ENCODE peak calls at places on chromosome X, in nine cellular contexts. One of them, this sample, is unnamed.

GRCh38 chrX:40064055-40064597 is 33.6 kb downstream of the BCOR start:
- DNase-seq in ascending aorta: no peak
- DNase-seq in psoas muscle: no peak
- DNase-seq in transverse colon: no peak
- DNase-seq in endothelial cell: no peak
- DNase-seq in neural crest cell: no peak
- DNase-seq in nephron progenitor cell: no peak
- DNase-seq in HFF-Myc: no peak
- DNase-seq in upper lobe of right lung: no peak
- DNase-seq in this sample: no peak

GRCh38 chrX:65866762-65867161 is 173.1 kb downstream of the VSIG4 start:
- DNase-seq in ascending aorta: no peak
- DNase-seq in psoas muscle: no peak
- DNase-seq in nephron progenitor cell: no peak
- DNase-seq in HFF-Myc: no peak
- DNase-seq in endothelial cell: no peak
- DNase-seq in transverse colon: no peak
- DNase-seq in neural crest cell: no peak
- DNase-seq in upper lobe of right lung: no peak
- DNase-seq in this sample: no peak

GRCh38 chrX:140229187-140229586 is 263.9 kb upstream of the CXorf66 start:
- DNase-seq in endothelial cell: no peak
- DNase-seq in HFF-Myc: no peak
- DNase-seq in upper lobe of right lung: no peak
- DNase-seq in nephron progenitor cell: no peak
- DNase-seq in transverse colon: no peak
- DNase-seq in ascending aorta: no peak
- DNase-seq in neural crest cell: no peak
- DNase-seq in psoas muscle: no peak
- DNase-seq in this sample: no peak

GRCh38 chrX:20378291-20378920 is 111.7 kb upstream of the RPS6KA3 start:
- DNase-seq in upper lobe of right lung: no peak
- DNase-seq in HFF-Myc: no peak
- DNase-seq in nephron progenitor cell: no peak
- DNase-seq in psoas muscle: no peak
- DNase-seq in neural crest cell: no peak
- DNase-seq in ascending aorta: no peak
- DNase-seq in transverse colon: peak; percentile 60
- DNase-seq in endothelial cell: no peak
- DNase-seq in this sample: peak; percentile 53

GRCh38 chrX:63657821-63658220 is 127.2 kb downstream of the ARHGEF9 start:
- DNase-seq in ascending aorta: peak; percentile 89
- DNase-seq in upper lobe of right lung: peak; percentile 81
- DNase-seq in endothelial cell: no peak
- DNase-seq in HFF-Myc: peak; percentile 30
- DNase-seq in transverse colon: no peak
- DNase-seq in psoas muscle: peak; percentile 24
- DNase-seq in neural crest cell: no peak
- DNase-seq in nephron progenitor cell: no peak
- DNase-seq in this sample: no peak

GRCh38 chrX:123962006-123962485 is 540 bp downstream of the STAG2 start:
- DNase-seq in ascending aorta: no peak
- DNase-seq in neural crest cell: no peak
- DNase-seq in psoas muscle: no peak
- DNase-seq in upper lobe of right lung: no peak
- DNase-seq in endothelial cell: no peak
- DNase-seq in HFF-Myc: no peak
- DNase-seq in nephron progenitor cell: no peak
- DNase-seq in transverse colon: no peak
- DNase-seq in this sample: peak; percentile 24

GRCh38 chrX:72061091-72061490 is 70.6 kb downstream of the RTL5 start:
- DNase-seq in neural crest cell: no peak
- DNase-seq in upper lobe of right lung: no peak
- DNase-seq in ascending aorta: no peak
- DNase-seq in psoas muscle: no peak
- DNase-seq in HFF-Myc: no peak
- DNase-seq in transverse colon: no peak
- DNase-seq in nephron progenitor cell: no peak
- DNase-seq in endothelial cell: no peak
- DNase-seq in this sample: no peak

GRCh38 chrX:77200663-77201062 is 246.5 kb upstream of the FGF16 start:
- DNase-seq in endothelial cell: no peak
- DNase-seq in transverse colon: no peak
- DNase-seq in nephron progenitor cell: no peak
- DNase-seq in HFF-Myc: no peak
- DNase-seq in ascending aorta: no peak
- DNase-seq in psoas muscle: no peak
- DNase-seq in neural crest cell: no peak
- DNase-seq in upper lobe of right lung: no peak
- DNase-seq in this sample: no peak

GRCh38 chrX:105564536-105564935 is 257.8 kb upstream of the NRK start:
- DNase-seq in upper lobe of right lung: no peak
- DNase-seq in neural crest cell: no peak
- DNase-seq in nephron progenitor cell: no peak
- DNase-seq in endothelial cell: no peak
- DNase-seq in ascending aorta: no peak
- DNase-seq in psoas muscle: no peak
- DNase-seq in transverse colon: no peak
- DNase-seq in HFF-Myc: peak; percentile 4
- DNase-seq in this sample: peak; percentile 1

GRCh38 chrX:66915893-66916292 is 277.0 kb upstream of the EDA2R start:
- DNase-seq in endothelial cell: no peak
- DNase-seq in transverse colon: no peak
- DNase-seq in HFF-Myc: no peak
- DNase-seq in psoas muscle: no peak
- DNase-seq in ascending aorta: no peak
- DNase-seq in upper lobe of right lung: no peak
- DNase-seq in neural crest cell: no peak
- DNase-seq in nephron progenitor cell: no peak
- DNase-seq in this sample: no peak

GRCh38 chrX:111372065-111372464 is 39.9 kb downstream of the DCX start:
- DNase-seq in HFF-Myc: no peak
- DNase-seq in psoas muscle: no peak
- DNase-seq in nephron progenitor cell: no peak
- DNase-seq in ascending aorta: no peak
- DNase-seq in endothelial cell: no peak
- DNase-seq in transverse colon: no peak
- DNase-seq in upper lobe of right lung: no peak
- DNase-seq in neural crest cell: no peak
- DNase-seq in this sample: no peak

GRCh38 chrX:104270212-104270611 is 15.5 kb upstream of the ESX1 start:
- DNase-seq in upper lobe of right lung: no peak
- DNase-seq in nephron progenitor cell: peak; percentile 11
- DNase-seq in ascending aorta: no peak
- DNase-seq in transverse colon: no peak
- DNase-seq in HFF-Myc: no peak
- DNase-seq in neural crest cell: no peak
- DNase-seq in psoas muscle: no peak
- DNase-seq in endothelial cell: no peak
- DNase-seq in this sample: no peak

GRCh38 chrX:48904626-48905025 is 6.8 kb downstream of the SLC35A2 start:
- DNase-seq in endothelial cell: no peak
- DNase-seq in psoas muscle: no peak
- DNase-seq in HFF-Myc: no peak
- DNase-seq in nephron progenitor cell: no peak
- DNase-seq in ascending aorta: no peak
- DNase-seq in neural crest cell: no peak
- DNase-seq in upper lobe of right lung: no peak
- DNase-seq in transverse colon: no peak
- DNase-seq in this sample: no peak

GRCh38 chrX:102546818-102547493 is 30.4 kb upstream of the TMSB15A start:
- DNase-seq in transverse colon: no peak
- DNase-seq in upper lobe of right lung: no peak
- DNase-seq in nephron progenitor cell: no peak
- DNase-seq in ascending aorta: no peak
- DNase-seq in neural crest cell: no peak
- DNase-seq in psoas muscle: no peak
- DNase-seq in HFF-Myc: no peak
- DNase-seq in endothelial cell: no peak
- DNase-seq in this sample: peak; percentile 17

GRCh38 chrX:850471-850916 is 219.9 kb downstream of the SHOX start:
- DNase-seq in neural crest cell: no peak
- DNase-seq in upper lobe of right lung: no peak
- DNase-seq in transverse colon: no peak
- DNase-seq in psoas muscle: no peak
- DNase-seq in nephron progenitor cell: no peak
- DNase-seq in endothelial cell: no peak
- DNase-seq in ascending aorta: no peak
- DNase-seq in HFF-Myc: no peak
- DNase-seq in this sample: no peak

GRCh38 chrX:107902721-107903120 is 77.1 kb downstream of the MID2 start:
- DNase-seq in nephron progenitor cell: no peak
- DNase-seq in neural crest cell: no peak
- DNase-seq in endothelial cell: no peak
- DNase-seq in upper lobe of right lung: no peak
- DNase-seq in ascending aorta: no peak
- DNase-seq in HFF-Myc: no peak
- DNase-seq in transverse colon: no peak
- DNase-seq in psoas muscle: no peak
- DNase-seq in this sample: no peak

DNA sequence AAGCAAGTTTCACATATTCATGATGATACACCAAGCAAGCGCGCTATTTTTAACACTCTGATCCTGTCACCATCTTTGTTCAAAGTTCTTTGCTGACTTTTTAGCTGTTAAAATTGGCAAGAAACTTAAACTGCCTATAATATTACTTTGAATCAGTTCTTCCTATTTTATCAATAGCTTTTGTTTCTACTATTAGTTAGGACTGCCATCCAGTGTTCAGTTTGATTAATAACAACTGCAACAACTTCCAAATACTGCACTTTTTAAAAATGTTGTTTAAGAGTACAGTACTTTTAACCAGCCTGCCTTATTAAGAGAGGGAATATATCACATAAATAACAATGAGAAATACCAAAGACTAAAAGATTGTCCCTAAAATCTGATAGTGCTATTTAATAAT is 614.3 kb downstream of the FAM133A start:
- DNase-seq in transverse colon: no peak
- DNase-seq in ascending aorta: no peak
- DNase-seq in upper lobe of right lung: no peak
- DNase-seq in endothelial cell: no peak
- DNase-seq in psoas muscle: no peak
- DNase-seq in HFF-Myc: no peak
- DNase-seq in nephron progenitor cell: no peak
- DNase-seq in neural crest cell: no peak
- DNase-seq in this sample: no peak
- TF ChIP-seq CTCF in transverse colon: no peak
- TF ChIP-seq CTCF in ascending aorta: no peak
- TF ChIP-seq CTCF in upper lobe of right lung: no peak
- TF ChIP-seq CTCF in endothelial cell: no peak
- TF ChIP-seq CTCF in psoas muscle: no peak
- TF ChIP-seq CTCF in HFF-Myc: no peak
- TF ChIP-seq CTCF in nephron progenitor cell: peak; percentile 42
- TF ChIP-seq CTCF in neural crest cell: peak; percentile 65
- TF ChIP-seq CTCF in this sample: no peak

DNA sequence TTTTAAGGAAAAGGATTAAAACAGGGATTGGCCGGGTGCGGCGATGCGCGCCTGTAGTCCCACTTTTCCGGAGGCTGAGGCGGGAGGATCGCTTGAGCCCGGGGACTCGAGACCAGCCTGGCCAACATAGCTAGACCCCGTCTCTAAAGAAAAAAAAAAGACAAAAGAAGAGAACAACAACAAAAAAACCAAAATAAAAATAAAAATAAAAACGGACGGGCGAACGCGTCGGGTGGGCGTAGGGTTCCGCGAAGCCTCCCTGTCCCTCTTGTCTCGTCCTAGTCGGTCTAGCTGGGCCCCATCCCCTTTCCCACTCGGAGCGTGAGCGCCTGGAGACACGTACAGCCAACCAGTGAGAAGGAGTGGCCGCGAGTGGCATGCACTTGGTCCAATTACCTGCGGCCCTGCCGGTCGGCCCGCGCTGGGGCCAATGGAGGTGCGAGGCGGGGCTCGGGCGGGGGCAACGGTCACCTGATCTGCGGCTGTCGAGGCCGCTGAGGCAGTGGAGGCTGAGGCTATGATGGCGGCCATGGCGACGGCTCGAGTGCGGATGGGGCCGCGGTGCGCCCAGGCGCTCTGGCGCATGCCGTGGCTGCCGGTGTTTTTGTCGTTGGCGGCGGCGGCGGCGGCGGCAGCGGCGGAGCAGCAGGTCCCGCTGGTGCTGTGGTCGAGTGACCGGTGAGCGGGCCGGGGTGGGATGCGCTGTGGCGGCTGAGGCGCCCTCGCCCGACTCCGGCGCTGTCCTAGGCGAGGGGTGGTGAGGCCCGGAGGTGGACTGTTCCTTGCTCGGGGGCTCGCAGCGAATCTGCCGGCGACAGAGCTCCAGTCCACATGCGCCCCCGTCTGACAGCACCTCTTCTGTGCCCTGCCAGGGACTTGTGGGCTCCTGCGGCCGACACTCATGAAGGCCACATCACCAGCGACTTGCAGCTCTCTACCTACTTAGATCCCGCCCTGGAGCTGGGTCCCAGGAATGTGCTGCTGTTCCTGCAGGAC is at the start of gene ATP6AP1:
- DNase-seq in nephron progenitor cell: peak; percentile 83
- DNase-seq in ascending aorta: peak; percentile 95
- DNase-seq in endothelial cell: peak; percentile 82
- DNase-seq in neural crest cell: peak; percentile 71
- DNase-seq in psoas muscle: peak; percentile 94
- DNase-seq in HFF-Myc: peak; percentile 78
- DNase-seq in transverse colon: peak; percentile 93
- DNase-seq in upper lobe of right lung: peak; percentile 96
- DNase-seq in this sample: peak; percentile 92
- TF ChIP-seq CTCF in nephron progenitor cell: no peak
- TF ChIP-seq CTCF in ascending aorta: no peak
- TF ChIP-seq CTCF in endothelial cell: no peak
- TF ChIP-seq CTCF in neural crest cell: no peak
- TF ChIP-seq CTCF in psoas muscle: no peak
- TF ChIP-seq CTCF in HFF-Myc: no peak
- TF ChIP-seq CTCF in transverse colon: no peak
- TF ChIP-seq CTCF in upper lobe of right lung: no peak
- TF ChIP-seq CTCF in this sample: no peak

GRCh38 chrX:7568130-7568529 is 274.8 kb upstream of the VCX start:
- DNase-seq in neural crest cell: no peak
- DNase-seq in psoas muscle: no peak
- DNase-seq in endothelial cell: no peak
- DNase-seq in transverse colon: no peak
- DNase-seq in ascending aorta: no peak
- DNase-seq in upper lobe of right lung: no peak
- DNase-seq in HFF-Myc: no peak
- DNase-seq in nephron progenitor cell: no peak
- DNase-seq in this sample: no peak
- TF ChIP-seq CTCF in neural crest cell: no peak
- TF ChIP-seq CTCF in psoas muscle: no peak
- TF ChIP-seq CTCF in endothelial cell: no peak
- TF ChIP-seq CTCF in transverse colon: no peak
- TF ChIP-seq CTCF in ascending aorta: no peak
- TF ChIP-seq CTCF in upper lobe of right lung: no peak
- TF ChIP-seq CTCF in HFF-Myc: no peak
- TF ChIP-seq CTCF in nephron progenitor cell: no peak
- TF ChIP-seq CTCF in this sample: no peak

DNA sequence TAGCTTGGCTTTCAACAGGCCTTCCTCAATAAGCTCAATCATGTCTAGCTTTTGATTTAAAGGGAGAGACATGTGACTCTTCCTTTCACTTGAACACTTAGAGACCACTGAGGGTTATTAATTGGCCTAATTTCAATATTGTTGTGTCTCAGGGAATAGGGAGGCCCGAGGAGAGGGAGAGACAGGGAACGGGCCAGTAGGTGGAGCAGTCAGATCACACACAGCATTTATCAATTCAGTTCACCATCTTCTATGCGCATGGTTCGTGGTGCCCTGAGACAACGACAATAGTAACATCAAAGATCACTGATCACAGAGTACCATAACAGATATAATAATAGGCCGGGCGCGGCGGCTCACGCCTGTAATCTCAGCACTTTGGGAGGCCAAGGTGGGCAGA is 17.8 kb downstream of the ZNF81 start:
- DNase-seq in nephron progenitor cell: peak; percentile 12
- DNase-seq in endothelial cell: peak; percentile 10
- DNase-seq in ascending aorta: no peak
- DNase-seq in upper lobe of right lung: no peak
- DNase-seq in neural crest cell: peak; percentile 6
- DNase-seq in psoas muscle: peak; percentile 13
- DNase-seq in transverse colon: peak; percentile 36
- DNase-seq in HFF-Myc: no peak
- DNase-seq in this sample: peak; percentile 47
- TF ChIP-seq CTCF in nephron progenitor cell: peak; percentile 19
- TF ChIP-seq CTCF in endothelial cell: no peak
- TF ChIP-seq CTCF in ascending aorta: no peak
- TF ChIP-seq CTCF in upper lobe of right lung: peak; percentile 45
- TF ChIP-seq CTCF in neural crest cell: peak; percentile 56
- TF ChIP-seq CTCF in psoas muscle: peak; percentile 27
- TF ChIP-seq CTCF in transverse colon: peak; percentile 40
- TF ChIP-seq CTCF in HFF-Myc: peak; percentile 38
- TF ChIP-seq CTCF in this sample: peak; percentile 31